ENCODE peak calls at places on chromosomes 12 and 14, in five cellular contexts. W, D, U, I and K are unnamed samples.

GRCh38 chr14:30938617-30939016 is 64.3 kb downstream of the COCH start:
- DNase-seq in W (no peak), D (no peak), U (no peak), I (no peak), K (no peak)

GRCh38 chr14:22919601-22919921 is 612 bp upstream of the RBM23 start:
- DNase-seq in W (no peak), D (no peak), U (no peak), I (no peak), K (no peak)

GRCh38 chr12:26608706-26609105 is 224.3 kb downstream of the ITPR2 start:
- DNase-seq in W (no peak), D (no peak), U (no peak), I (no peak), K (no peak)

GRCh38 chr14:87629788-87630187 is 363.2 kb downstream of the GALC start:
- DNase-seq in W (no peak), D (no peak), U (no peak), I (no peak), K (no peak)

GRCh38 chr12:115452751-115453281 is 768.8 kb upstream of the TBX3 start:
- DNase-seq in W (peak), D (no peak), U (no peak), I (no peak), K (no peak)

GRCh38 chr14:34030864-34031263 is 80.0 kb upstream of the EGLN3 start:
- DNase-seq in W (no peak), D (peak), U (no peak), I (no peak), K (peak)

GRCh38 chr12:57368349-57369095 is 62.3 kb downstream of the R3HDM2 start:
- DNase-seq in W (no peak), D (no peak), U (no peak), I (no peak), K (no peak)

GRCh38 chr14:84029720-84030119 is 1500.2 kb upstream of the FLRT2 start:
- DNase-seq in W (no peak), D (no peak), U (no peak), I (no peak), K (no peak)

GRCh38 chr12:18421840-18422239 is 160.5 kb downstream of the PIK3C2G start:
- DNase-seq in W (no peak), D (no peak), U (no peak), I (no peak), K (no peak)

GRCh38 chr12:13950502-13950901 is 30.9 kb downstream of the GRIN2B start:
- DNase-seq in W (no peak), D (no peak), U (no peak), I (no peak), K (no peak)

GRCh38 chr12:38695057-38695456 is 210.3 kb downstream of the CPNE8 start:
- DNase-seq in W (no peak), D (no peak), U (no peak), I (no peak), K (no peak)

GRCh38 chr12:89389755-89390661 is 37.7 kb upstream of the DUSP6 start:
- DNase-seq in W (no peak), D (no peak), U (no peak), I (no peak), K (no peak)

GRCh38 chr14:52267501-52268190 is at the start of gene PTGDR:
- DNase-seq in W (no peak), D (peak), U (no peak), I (no peak), K (peak)

GRCh38 chr14:65297744-65298143 is 114.8 kb upstream of the FUT8 start:
- DNase-seq in W (peak), D (no peak), U (no peak), I (no peak), K (no peak)